ENCODE peak calls at places on chromosomes 16 and 17, in five cellular contexts. D is fibroblast of the aortic adventitia, S is upper lobe of right lung, G is transverse colon, Q is heart right ventricle. V is an unnamed sample.

GRCh38 chr16:79176987-79177386 is 423.6 kb downstream of the MAF start:
- DNase-seq in Q (no peak), D (no peak), S (no peak), G (no peak), V (no peak)

GRCh38 chr17:28043296-28043695 is 819 bp downstream of the NLK start:
- DNase-seq in Q (no peak), G (no peak), S (no peak), D (no peak), V (no peak)

GRCh38 chr17:63356275-63356905 is 89.7 kb downstream of the CYB561 start:
- DNase-seq in G (no peak), Q (no peak), D (peak; percentile 94), S (no peak), V (peak; percentile 29)

GRCh38 chr17:309361-309888 is 43.2 kb downstream of the RPH3AL start:
- DNase-seq in S (peak; percentile 61), D (no peak), Q (no peak), G (no peak), V (no peak)

GRCh38 chr16:57516176-57516725 is 20.1 kb downstream of the CCDC102A start:
- DNase-seq in G (no peak), Q (no peak), D (no peak), S (no peak), V (no peak)

GRCh38 chr16:67917852-67918236 is 13.8 kb downstream of the CTRL start:
- DNase-seq in S (no peak), G (no peak), Q (no peak), D (peak; percentile 39), V (no peak)

GRCh38 chr17:55421179-55421934 is at the start of gene MMD:
- DNase-seq in G (peak; percentile 67), Q (no peak), D (no peak), S (no peak), V (peak; percentile 67)

GRCh38 chr17:20896153-20896649 is 146.6 kb downstream of the USP22 start:
- DNase-seq in Q (peak; percentile 6), S (no peak), D (peak; percentile 23), G (peak; percentile 13), V (no peak)

GRCh38 chr16:48282636-48283263 is 35.4 kb upstream of the ABCC11 start:
- DNase-seq in Q (peak; percentile 9), S (no peak), D (peak; percentile 81), G (no peak), V (no peak)

GRCh38 chr17:48632579-48633265 is 6.6 kb upstream of the HOXB9 start:
- DNase-seq in Q (no peak), G (no peak), D (no peak), S (no peak), V (no peak)

DNA sequence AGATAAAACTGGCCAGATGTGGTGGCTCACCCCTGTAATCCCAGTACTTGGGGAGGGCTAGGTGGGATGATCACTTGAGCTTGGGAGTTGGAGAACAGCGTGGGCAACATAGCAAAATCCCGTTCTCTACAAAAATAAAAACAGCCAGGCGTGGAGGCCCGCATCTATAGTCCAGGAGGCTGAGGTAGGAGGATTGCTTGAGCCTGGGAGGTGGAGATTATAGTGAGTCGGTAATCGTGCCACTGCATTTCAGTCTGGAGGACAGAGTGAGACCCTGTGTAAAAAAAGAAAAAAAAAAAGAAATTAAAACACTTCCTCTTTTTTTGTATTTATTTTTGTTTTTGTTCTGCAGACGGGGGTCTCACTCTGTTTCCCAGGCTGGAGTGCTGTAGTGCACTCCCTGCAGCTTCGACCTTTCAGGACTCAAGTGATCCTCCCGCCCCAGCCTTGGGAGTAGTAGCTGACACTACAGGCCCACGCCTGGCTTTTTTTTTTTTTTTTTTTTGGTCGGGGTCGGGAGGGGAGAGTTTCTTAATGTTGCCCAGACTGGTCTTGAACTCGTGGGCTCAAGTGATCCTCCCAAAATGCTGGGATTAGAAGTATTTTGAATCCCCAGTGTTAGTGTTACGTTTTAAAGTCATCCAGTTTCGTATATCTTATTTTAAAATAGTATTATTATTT is 1.5 kb downstream of the IST1 start:
- DNase-seq in S (no peak), D (no peak), G (no peak), Q (no peak), V (no peak)
- H3K4me3 ChIP-seq in S (peak overlapping the region; percentile 99), D (peak overlapping the region; percentile 87), G (peak overlapping the region; percentile 92), Q (no peak overlapping the region), V (peak overlapping the region; percentile 79)

DNA sequence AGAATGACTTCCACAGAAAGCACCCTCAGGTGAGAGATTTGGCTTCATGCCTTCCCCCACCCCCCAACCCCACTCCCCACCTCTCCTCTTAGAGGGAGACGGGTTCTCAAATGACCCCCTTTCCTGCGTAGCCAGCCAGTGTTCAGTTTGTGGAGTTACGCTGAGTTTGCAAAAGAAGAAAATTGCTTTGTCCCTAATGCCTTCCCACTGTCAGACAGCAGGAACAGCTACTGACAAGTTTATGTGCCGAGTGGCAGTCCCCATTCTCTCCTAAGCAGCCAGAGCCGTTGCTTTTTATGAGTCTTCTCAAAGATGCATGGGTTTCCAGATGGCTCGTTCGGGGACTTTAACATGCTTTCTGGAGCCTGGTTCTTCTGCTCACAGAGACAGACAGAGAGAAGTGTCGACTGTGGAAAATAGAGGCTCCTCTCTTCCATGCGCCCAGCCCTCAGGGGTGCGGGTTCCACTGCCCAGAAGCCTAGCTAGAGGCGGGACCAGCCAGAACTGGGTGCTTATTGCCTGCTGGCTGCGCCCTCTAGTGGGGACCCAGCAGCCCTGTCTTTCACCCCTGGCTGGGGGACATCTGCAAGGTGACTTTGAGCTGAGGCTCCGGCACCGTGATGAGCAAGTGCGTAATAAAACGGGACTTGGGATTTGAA is 73.4 kb downstream of the CCDC182 start:
- DNase-seq in S (peak; percentile 86), G (peak; percentile 71), Q (peak; percentile 81), D (peak; percentile 76), V (peak; percentile 63)
- H3K4me3 ChIP-seq in S (no peak overlapping the region), G (no peak overlapping the region), Q (no peak overlapping the region), D (peak overlapping the region; percentile 3), V (no peak overlapping the region)

GRCh38 chr17:50563095-50563511 is 2.6 kb downstream of the CACNA1G start:
- DNase-seq in Q (no peak), S (no peak), G (no peak), D (no peak), V (no peak)
- H3K4me3 ChIP-seq in Q (no peak overlapping the region), S (no peak overlapping the region), G (no peak overlapping the region), D (no peak overlapping the region), V (no peak overlapping the region)

DNA sequence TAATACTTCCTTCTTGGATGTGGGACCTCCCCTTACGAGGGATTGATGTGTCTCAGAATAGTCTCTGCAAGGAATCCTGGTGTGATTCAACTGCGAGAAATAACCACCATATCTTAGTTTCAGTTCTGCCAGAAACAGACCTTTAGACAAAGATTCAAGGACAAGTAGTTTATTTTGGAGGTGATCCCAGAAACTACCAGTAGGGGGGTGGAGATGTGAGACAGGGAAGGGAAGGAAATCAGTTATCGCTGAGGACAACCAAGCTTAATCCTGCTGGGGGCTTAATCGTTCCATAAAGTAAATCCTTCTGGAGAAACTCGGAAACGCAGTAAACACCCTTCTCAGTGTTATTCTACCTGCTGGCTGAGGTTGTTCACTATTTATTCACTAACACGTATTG is 5.0 kb upstream of the SDR42E1 start:
- DNase-seq in D (peak; percentile 72), G (no peak), Q (peak; percentile 29), S (no peak), V (no peak)
- H3K4me3 ChIP-seq in D (no peak overlapping the region), G (no peak overlapping the region), Q (no peak overlapping the region), S (no peak overlapping the region), V (no peak overlapping the region)

GRCh38 chr16:75624921-75625334 is 1.8 kb upstream of the ADAT1 start:
- DNase-seq in D (peak; percentile 81), G (no peak), S (no peak), Q (no peak), V (no peak)
- H3K4me3 ChIP-seq in D (no peak overlapping the region), G (no peak overlapping the region), S (no peak overlapping the region), Q (no peak overlapping the region), V (no peak overlapping the region)

DNA sequence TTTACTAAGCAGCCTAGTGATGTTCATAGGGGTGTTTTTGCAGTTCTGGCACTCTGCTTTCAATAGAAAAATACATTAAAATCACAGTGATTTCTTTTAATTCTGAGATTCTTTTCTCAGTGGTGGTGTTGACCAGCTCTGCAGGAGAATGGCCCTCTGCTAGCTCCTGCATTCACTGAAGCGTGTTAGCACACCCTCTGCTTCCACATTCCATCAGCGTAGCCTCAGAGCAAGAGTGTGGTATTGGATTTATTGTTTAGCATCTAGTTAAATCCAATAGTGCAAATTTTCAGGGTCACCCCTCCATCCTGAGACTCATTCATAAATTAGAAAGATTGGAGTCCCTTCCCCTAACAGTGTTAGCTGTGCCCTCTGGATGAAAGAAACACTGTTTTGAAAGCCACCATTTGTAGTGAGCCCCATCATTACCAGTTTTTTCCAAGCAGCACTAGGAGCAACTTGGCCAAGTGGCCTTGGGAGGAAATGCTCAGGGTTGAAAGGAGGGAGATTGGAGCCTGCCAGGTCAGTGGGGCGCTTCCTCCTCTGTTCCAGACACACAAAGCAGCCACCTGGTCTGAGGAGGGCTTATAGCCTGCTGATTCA is 45.7 kb downstream of the B9D1 start:
- DNase-seq in Q (no peak), G (no peak), D (no peak), S (no peak), V (no peak)
- H3K4me3 ChIP-seq in Q (no peak overlapping the region), G (no peak overlapping the region), D (no peak overlapping the region), S (no peak overlapping the region), V (no peak overlapping the region)

DNA sequence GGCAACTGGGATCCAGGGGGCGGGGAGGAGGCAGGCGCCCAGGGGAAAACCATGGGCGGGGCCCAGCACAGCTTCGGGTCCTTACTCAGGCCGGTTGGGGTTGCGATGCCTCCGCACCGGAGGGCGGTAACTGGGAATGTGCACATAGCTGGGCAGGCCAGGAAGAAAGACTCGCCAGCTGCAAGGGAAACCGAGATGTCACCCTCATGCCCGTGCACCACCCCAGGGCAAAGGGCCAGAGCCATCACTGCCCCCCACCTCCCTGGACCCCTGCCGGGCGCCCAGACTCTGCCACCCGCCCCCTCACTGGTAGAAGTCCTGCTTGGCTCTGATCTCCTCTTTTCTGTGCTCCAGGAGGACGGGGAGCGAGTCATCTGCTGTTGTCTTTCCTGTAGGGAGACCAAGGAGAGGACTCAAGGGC is 6.7 kb downstream of the ALOX12B start:
- DNase-seq in S (no peak), D (no peak), G (no peak), Q (no peak), V (no peak)
- H3K4me3 ChIP-seq in S (no peak overlapping the region), D (no peak overlapping the region), G (no peak overlapping the region), Q (no peak overlapping the region), V (no peak overlapping the region)

GRCh38 chr17:4600563-4600962 is 16.2 kb downstream of the SMTNL2 start:
- DNase-seq in Q (peak; percentile 67), D (no peak), S (no peak), G (no peak), V (no peak)
- H3K4me3 ChIP-seq in Q (no peak overlapping the region), D (no peak overlapping the region), S (no peak overlapping the region), G (no peak overlapping the region), V (no peak overlapping the region)